ENCODE peak calls at places on chromosomes 16 and 17, in five cellular contexts. One of them, this sample, is unnamed.
A peak's percentile ranks its signal among the peaks of the same experiment; 100 is the strongest.

GRCh38 chr17:78125138-78125913 is 3.2 kb downstream of the TMC6 start:
- DNase-seq in small intestine: no peak
- DNase-seq in AML-193: peak; percentile 24
- DNase-seq in nephron progenitor cell: no peak
- DNase-seq in cardiac fibroblast: no peak
- DNase-seq in this sample: no peak

GRCh38 chr16:57991551-57992059 is 8.9 kb downstream of the ZNF319 start:
- DNase-seq in small intestine: no peak
- DNase-seq in AML-193: no peak
- DNase-seq in nephron progenitor cell: no peak
- DNase-seq in cardiac fibroblast: no peak
- DNase-seq in this sample: no peak

GRCh38 chr17:79431175-79431574 is 179.7 kb downstream of the RBFOX3 start:
- DNase-seq in small intestine: no peak
- DNase-seq in AML-193: no peak
- DNase-seq in nephron progenitor cell: no peak
- DNase-seq in cardiac fibroblast: no peak
- DNase-seq in this sample: no peak

GRCh38 chr16:11586375-11586855 is 304 bp downstream of the LITAF start:
- DNase-seq in small intestine: no peak
- DNase-seq in AML-193: no peak
- DNase-seq in nephron progenitor cell: no peak
- DNase-seq in cardiac fibroblast: no peak
- DNase-seq in this sample: no peak

GRCh38 chr16:30473231-30474061 is 904 bp downstream of the ITGAL start:
- DNase-seq in small intestine: no peak
- DNase-seq in AML-193: no peak
- DNase-seq in nephron progenitor cell: no peak
- DNase-seq in cardiac fibroblast: no peak
- DNase-seq in this sample: no peak

GRCh38 chr16:65122974-65123845 is 1.3 kb upstream of the CDH11 start:
- DNase-seq in small intestine: no peak
- DNase-seq in AML-193: no peak
- DNase-seq in nephron progenitor cell: peak; percentile 64
- DNase-seq in cardiac fibroblast: peak; percentile 78
- DNase-seq in this sample: peak; percentile 67

GRCh38 chr17:41575336-41575735 is 3.5 kb upstream of the KRT9 start:
- DNase-seq in small intestine: no peak
- DNase-seq in AML-193: no peak
- DNase-seq in nephron progenitor cell: no peak
- DNase-seq in cardiac fibroblast: no peak
- DNase-seq in this sample: no peak

GRCh38 chr17:72749119-72749572 is 343.3 kb downstream of the SLC39A11 start:
- DNase-seq in small intestine: peak; percentile 97
- DNase-seq in AML-193: no peak
- DNase-seq in nephron progenitor cell: no peak
- DNase-seq in cardiac fibroblast: no peak
- DNase-seq in this sample: no peak

GRCh38 chr16:58299757-58300349 is 5.0 kb upstream of the PRSS54 start:
- DNase-seq in small intestine: peak; percentile 10
- DNase-seq in AML-193: peak; percentile 43
- DNase-seq in nephron progenitor cell: peak; percentile 30
- DNase-seq in cardiac fibroblast: peak; percentile 11
- DNase-seq in this sample: peak; percentile 27

GRCh38 chr17:73293480-73293911 is 18.3 kb downstream of the CDC42EP4 start:
- DNase-seq in small intestine: no peak
- DNase-seq in AML-193: no peak
- DNase-seq in nephron progenitor cell: no peak
- DNase-seq in cardiac fibroblast: peak; percentile 83
- DNase-seq in this sample: peak; percentile 80

GRCh38 chr17:67021196-67021595 is 23.2 kb upstream of the CACNG1 start:
- DNase-seq in small intestine: no peak
- DNase-seq in AML-193: no peak
- DNase-seq in nephron progenitor cell: no peak
- DNase-seq in cardiac fibroblast: no peak
- DNase-seq in this sample: no peak

GRCh38 chr16:69932228-69932627 is 18.9 kb upstream of the CLEC18A start:
- DNase-seq in small intestine: no peak
- DNase-seq in AML-193: no peak
- DNase-seq in nephron progenitor cell: no peak
- DNase-seq in cardiac fibroblast: no peak
- DNase-seq in this sample: no peak

GRCh38 chr17:40450175-40450574 is 6.9 kb downstream of the IGFBP4 start:
- DNase-seq in small intestine: peak; percentile 54
- DNase-seq in AML-193: peak; percentile 20
- DNase-seq in nephron progenitor cell: peak; percentile 31
- DNase-seq in cardiac fibroblast: peak; percentile 65
- DNase-seq in this sample: no peak

GRCh38 chr16:88453621-88454314 is 688 bp downstream of the ZFPM1 start:
- DNase-seq in small intestine: no peak
- DNase-seq in AML-193: no peak
- DNase-seq in nephron progenitor cell: peak; percentile 60
- DNase-seq in cardiac fibroblast: no peak
- DNase-seq in this sample: peak; percentile 48

GRCh38 chr17:73156887-73157870 is 7.6 kb upstream of the SSTR2 start:
- DNase-seq in small intestine: peak; percentile 70
- DNase-seq in AML-193: no peak
- DNase-seq in nephron progenitor cell: no peak
- DNase-seq in cardiac fibroblast: no peak
- DNase-seq in this sample: no peak

GRCh38 chr17:67055811-67056745 is 11.7 kb downstream of the CACNG1 start:
- DNase-seq in small intestine: peak; percentile 55
- DNase-seq in AML-193: no peak
- DNase-seq in nephron progenitor cell: no peak
- DNase-seq in cardiac fibroblast: no peak
- DNase-seq in this sample: no peak

GRCh38 chr17:61178284-61178683 is 221.4 kb upstream of the TBX2 start:
- DNase-seq in small intestine: no peak
- DNase-seq in AML-193: no peak
- DNase-seq in nephron progenitor cell: no peak
- DNase-seq in cardiac fibroblast: no peak
- DNase-seq in this sample: no peak

GRCh38 chr17:77845541-77846225 is 112.8 kb upstream of the TNRC6C start:
- DNase-seq in small intestine: no peak
- DNase-seq in AML-193: no peak
- DNase-seq in nephron progenitor cell: no peak
- DNase-seq in cardiac fibroblast: no peak
- DNase-seq in this sample: no peak

GRCh38 chr17:4604111-4604644 is 19.8 kb downstream of the SMTNL2 start:
- DNase-seq in small intestine: no peak
- DNase-seq in AML-193: no peak
- DNase-seq in nephron progenitor cell: no peak
- DNase-seq in cardiac fibroblast: peak; percentile 84
- DNase-seq in this sample: peak; percentile 47

GRCh38 chr16:55832788-55833583 is at the start of gene CES1:
- DNase-seq in small intestine: peak; percentile 35
- DNase-seq in AML-193: no peak
- DNase-seq in nephron progenitor cell: peak; percentile 76
- DNase-seq in cardiac fibroblast: peak; percentile 35
- DNase-seq in this sample: no peak

GRCh38 chr17:73068322-73069153 is 23.9 kb downstream of the SLC39A11 start:
- DNase-seq in small intestine: peak; percentile 43
- DNase-seq in AML-193: peak; percentile 97
- DNase-seq in nephron progenitor cell: peak; percentile 19
- DNase-seq in cardiac fibroblast: peak; percentile 70
- DNase-seq in this sample: no peak

GRCh38 chr16:59688006-59688405 is 953.9 kb upstream of the GOT2 start:
- DNase-seq in small intestine: no peak
- DNase-seq in AML-193: no peak
- DNase-seq in nephron progenitor cell: no peak
- DNase-seq in cardiac fibroblast: no peak
- DNase-seq in this sample: no peak

GRCh38 chr17:73170324-73170723 is 5.5 kb downstream of the SSTR2 start:
- DNase-seq in small intestine: no peak
- DNase-seq in AML-193: no peak
- DNase-seq in nephron progenitor cell: no peak
- DNase-seq in cardiac fibroblast: no peak
- DNase-seq in this sample: no peak

GRCh38 chr16:10965440-10966039 is 21.2 kb downstream of the CLEC16A start:
- DNase-seq in small intestine: no peak
- DNase-seq in AML-193: no peak
- DNase-seq in nephron progenitor cell: no peak
- DNase-seq in cardiac fibroblast: no peak
- DNase-seq in this sample: no peak

GRCh38 chr16:24753437-24753836 is 24.0 kb downstream of the TNRC6A start:
- DNase-seq in small intestine: no peak
- DNase-seq in AML-193: no peak
- DNase-seq in nephron progenitor cell: no peak
- DNase-seq in cardiac fibroblast: no peak
- DNase-seq in this sample: no peak

GRCh38 chr17:50864747-50865059 is 1.5 kb downstream of the TOB1 start:
- DNase-seq in small intestine: no peak
- DNase-seq in AML-193: no peak
- DNase-seq in nephron progenitor cell: no peak
- DNase-seq in cardiac fibroblast: no peak
- DNase-seq in this sample: no peak

This sample was measured in GM03348.